ENCODE peak calls at places on chromosome 19, in five cellular contexts. W is NCI-H2081; A is stimulated activated naive CD4-positive, alpha-beta T cell; C is mucosa of descending colon; H is naive thymus-derived CD8-positive, alpha-beta T cell. F is an unnamed sample.

GRCh38 chr19:51296331-51297093 is 14.9 kb upstream of the IGLON5 start:
- DNase-seq in W (no peak), A (no peak), C (no peak), H (no peak), F (no peak)

GRCh38 chr19:24002256-24002945 is 84.6 kb upstream of the ZNF254 start:
- DNase-seq in W (no peak), A (no peak), C (no peak), H (no peak), F (no peak)

GRCh38 chr19:56567274-56568120 is at the start of gene ZNF470:
- DNase-seq in W (peak; percentile 87), A (peak; percentile 80), C (peak; percentile 96), H (peak; percentile 79), F (peak; percentile 74)

GRCh38 chr19:7657047-7657779 is 11.6 kb upstream of the RETN start:
- DNase-seq in W (no peak), A (no peak), C (no peak), H (no peak), F (no peak)

GRCh38 chr19:32469796-32470195 is 64.2 kb downstream of the DPY19L3 start:
- DNase-seq in W (no peak), A (no peak), C (no peak), H (no peak), F (no peak)

GRCh38 chr19:51317381-51317780 is 5.9 kb downstream of the IGLON5 start:
- DNase-seq in W (no peak), A (no peak), C (no peak), H (no peak), F (no peak)

GRCh38 chr19:39705578-39706188 is 1.4 kb downstream of the LGALS14 start:
- DNase-seq in W (no peak), A (peak; percentile 20), C (no peak), H (no peak), F (peak; percentile 7)

GRCh38 chr19:31340059-31341025 is 8.9 kb downstream of the TSHZ3 start:
- DNase-seq in W (no peak), A (peak; percentile 46), C (no peak), H (no peak), F (no peak)

GRCh38 chr19:2240881-2241760 is 4.5 kb downstream of the SF3A2 start:
- DNase-seq in W (no peak), A (no peak), C (no peak), H (no peak), F (no peak)

GRCh38 chr19:7969560-7969949 is 26.1 kb upstream of the TIMM44 start:
- DNase-seq in W (no peak), A (no peak), C (no peak), H (no peak), F (no peak)

GRCh38 chr19:1206733-1207301 is 1.2 kb downstream of the STK11 start:
- DNase-seq in W (no peak), A (peak; percentile 28), C (no peak), H (no peak), F (no peak)

GRCh38 chr19:46412034-46412982 is 1.1 kb downstream of the CCDC8 start:
- DNase-seq in W (no peak), A (no peak), C (no peak), H (no peak), F (no peak)

GRCh38 chr19:35155441-35155840 is 906 bp downstream of the FXYD5 start:
- DNase-seq in W (no peak), A (no peak), C (peak; percentile 67), H (no peak), F (no peak)

GRCh38 chr19:38685666-38686529 is 38.4 kb downstream of the ACTN4 start:
- DNase-seq in W (no peak), A (no peak), C (no peak), H (no peak), F (no peak)

GRCh38 chr19:45994456-45994988 is 745 bp upstream of the CCDC61 start:
- DNase-seq in W (no peak), A (no peak), C (no peak), H (no peak), F (no peak)

GRCh38 chr19:2495130-2495641 is 19.3 kb downstream of the GADD45B start:
- DNase-seq in W (peak; percentile 18), A (no peak), C (peak; percentile 93), H (no peak), F (no peak)

GRCh38 chr19:14540741-14541525 is 11.5 kb downstream of the TECR start:
- DNase-seq in W (no peak), A (no peak), C (no peak), H (no peak), F (no peak)

GRCh38 chr19:48968179-48968661 is 3.1 kb downstream of the FTL start:
- DNase-seq in W (no peak), A (no peak), C (no peak), H (no peak), F (no peak)

GRCh38 chr19:51183629-51184028 is 41.3 kb upstream of the CD33 start:
- DNase-seq in W (no peak), A (no peak), C (no peak), H (no peak), F (no peak)

GRCh38 chr19:11405846-11406643 is 13.1 kb downstream of the RGL3 start:
- DNase-seq in W (no peak), A (peak; percentile 47), C (no peak), H (no peak), F (peak; percentile 18)

GRCh38 chr19:799076-799881 is 2.0 kb downstream of the PTBP1 start:
- DNase-seq in W (no peak), A (no peak), C (no peak), H (no peak), F (no peak)

GRCh38 chr19:58395979-58396627 is 647 bp downstream of the RNF225 start:
- DNase-seq in W (no peak), A (no peak), C (no peak), H (no peak), F (no peak)

GRCh38 chr19:44653977-44654784 is 10.5 kb downstream of the PVR start:
- DNase-seq in W (peak; percentile 21), A (peak; percentile 63), C (peak; percentile 81), H (peak; percentile 62), F (peak; percentile 49)

GRCh38 chr19:3866798-3867638 is 1.8 kb downstream of the ZFR2 start:
- DNase-seq in W (no peak), A (no peak), C (no peak), H (no peak), F (no peak)

GRCh38 chr19:23439623-23440022 is 44.4 kb upstream of the ZNF91 start:
- DNase-seq in W (no peak), A (no peak), C (no peak), H (no peak), F (no peak)

GRCh38 chr19:925912-926594 is at the start of gene ARID3A:
- DNase-seq in W (peak; percentile 47), A (no peak), C (no peak), H (no peak), F (no peak)

GRCh38 chr19:4376991-4377781 is 23.2 kb downstream of the SH3GL1 start:
- DNase-seq in W (no peak), A (no peak), C (no peak), H (no peak), F (no peak)

GRCh38 chr19:43432866-43433673 is 18.4 kb downstream of the TEX101 start:
- DNase-seq in W (peak; percentile 48), A (peak; percentile 67), C (peak; percentile 61), H (peak; percentile 59), F (peak; percentile 77)

GRCh38 chr19:8515317-8515716 is 1.4 kb upstream of the ZNF414 start:
- DNase-seq in W (no peak), A (peak; percentile 80), C (no peak), H (peak; percentile 56), F (peak; percentile 31)

GRCh38 chr19:4059931-4060620 is 6.6 kb downstream of the ZBTB7A start:
- DNase-seq in W (no peak), A (no peak), C (peak; percentile 94), H (no peak), F (peak; percentile 58)

GRCh38 chr19:30167206-30167903 is 204.8 kb upstream of the ZNF536 start:
- DNase-seq in W (no peak), A (no peak), C (no peak), H (no peak), F (no peak)

F was measured in T-cell.